ENCODE peak calls at places on chromosomes 7 and 10, in ten cellular contexts. T, I, M, P, H, U, V, C, R and E are unnamed samples.

GRCh38 chr10:95580140-95580539 is 19.0 kb upstream of the SORBS1 start:
- DNase-seq in T (no peak), I (no peak), M (no peak), P (no peak), H (no peak), U (no peak), V (no peak), C (no peak), R (no peak), E (no peak)

GRCh38 chr7:121557034-121557892 is 161.2 kb upstream of the FAM3C start:
- DNase-seq in T (peak; percentile 51), I (no peak), M (no peak), P (peak; percentile 27), H (no peak), U (no peak), V (no peak), C (no peak), R (peak; percentile 42), E (no peak)

GRCh38 chr7:102811942-102812678 is 63.3 kb downstream of the FAM185A start:
- DNase-seq in T (no peak), I (no peak), M (no peak), P (no peak), H (peak; percentile 28), U (no peak), V (no peak), C (no peak), R (no peak), E (no peak)

GRCh38 chr7:103348452-103348851 is 1.0 kb downstream of the PSMC2 start:
- DNase-seq in T (no peak), I (no peak), M (no peak), P (no peak), H (peak; percentile 13), U (no peak), V (no peak), C (no peak), R (peak; percentile 23), E (no peak)

GRCh38 chr10:117133273-117134083 is 4.6 kb downstream of the VAX1 start:
- DNase-seq in T (no peak), I (no peak), M (no peak), P (no peak), H (no peak), U (no peak), V (no peak), C (peak; percentile 50), R (no peak), E (no peak)

GRCh38 chr7:92464515-92464914 is 13.2 kb downstream of the ERVW-1 start:
- DNase-seq in T (peak; percentile 43), I (no peak), M (no peak), P (no peak), H (no peak), U (no peak), V (no peak), C (no peak), R (no peak), E (no peak)

GRCh38 chr10:17348111-17349008 is 106.0 kb downstream of the ST8SIA6 start:
- DNase-seq in T (peak; percentile 95), I (no peak), M (no peak), P (peak; percentile 94), H (peak; percentile 56), U (peak; percentile 83), V (peak; percentile 79), C (no peak), R (peak; percentile 94), E (no peak)

GRCh38 chr7:66815976-66816375 is 75.4 kb downstream of the RABGEF1 start:
- DNase-seq in T (no peak), I (no peak), M (no peak), P (no peak), H (no peak), U (no peak), V (no peak), C (no peak), R (no peak), E (no peak)

GRCh38 chr7:155578016-155578415 is 31.7 kb upstream of the CNPY1 start:
- DNase-seq in T (no peak), I (no peak), M (no peak), P (no peak), H (no peak), U (no peak), V (no peak), C (no peak), R (no peak), E (no peak)

GRCh38 chr7:101696-102376 is 90.5 kb upstream of the FAM20C start:
- DNase-seq in T (peak; percentile 76), I (no peak), M (peak; percentile 79), P (peak; percentile 79), H (peak; percentile 67), U (no peak), V (peak; percentile 79), C (peak; percentile 80), R (peak; percentile 52), E (no peak)

GRCh38 chr10:95260909-95261552 is 29.8 kb downstream of the PDLIM1 start:
- DNase-seq in T (peak; percentile 51), I (no peak), M (peak; percentile 83), P (peak; percentile 84), H (no peak), U (no peak), V (peak; percentile 62), C (peak; percentile 65), R (peak; percentile 77), E (no peak)

GRCh38 chr10:80471715-80472233 is 17.7 kb downstream of the TSPAN14 start:
- DNase-seq in T (peak; percentile 98), I (no peak), M (no peak), P (no peak), H (no peak), U (peak; percentile 56), V (no peak), C (no peak), R (no peak), E (no peak)

GRCh38 chr7:2215851-2216250 is 16.9 kb downstream of the MAD1L1 start:
- DNase-seq in T (no peak), I (no peak), M (no peak), P (no peak), H (no peak), U (no peak), V (no peak), C (no peak), R (no peak), E (no peak)

GRCh38 chr7:2213551-2214215 is 19.1 kb downstream of the MAD1L1 start:
- DNase-seq in T (no peak), I (no peak), M (no peak), P (no peak), H (no peak), U (no peak), V (no peak), C (peak; percentile 19), R (no peak), E (no peak)

GRCh38 chr7:2217206-2217605 is 15.5 kb downstream of the MAD1L1 start:
- DNase-seq in T (no peak), I (no peak), M (no peak), P (no peak), H (no peak), U (no peak), V (no peak), C (no peak), R (no peak), E (no peak)

GRCh38 chr7:2212906-2213305 is 19.8 kb downstream of the MAD1L1 start:
- DNase-seq in T (no peak), I (no peak), M (no peak), P (no peak), H (no peak), U (no peak), V (no peak), C (no peak), R (peak; percentile 23), E (no peak)

GRCh38 chr7:2214636-2215035 is 18.1 kb downstream of the MAD1L1 start:
- DNase-seq in T (no peak), I (no peak), M (no peak), P (no peak), H (no peak), U (no peak), V (no peak), C (no peak), R (peak; percentile 11), E (no peak)
- H3K9ac ChIP-seq in T (no peak overlapping the region), I (no peak overlapping the region), M (no peak overlapping the region), P (no peak overlapping the region), H (no peak overlapping the region), U (no peak overlapping the region), V (no peak overlapping the region), C (no peak overlapping the region), R (no peak overlapping the region), E (no peak overlapping the region)

DNA sequence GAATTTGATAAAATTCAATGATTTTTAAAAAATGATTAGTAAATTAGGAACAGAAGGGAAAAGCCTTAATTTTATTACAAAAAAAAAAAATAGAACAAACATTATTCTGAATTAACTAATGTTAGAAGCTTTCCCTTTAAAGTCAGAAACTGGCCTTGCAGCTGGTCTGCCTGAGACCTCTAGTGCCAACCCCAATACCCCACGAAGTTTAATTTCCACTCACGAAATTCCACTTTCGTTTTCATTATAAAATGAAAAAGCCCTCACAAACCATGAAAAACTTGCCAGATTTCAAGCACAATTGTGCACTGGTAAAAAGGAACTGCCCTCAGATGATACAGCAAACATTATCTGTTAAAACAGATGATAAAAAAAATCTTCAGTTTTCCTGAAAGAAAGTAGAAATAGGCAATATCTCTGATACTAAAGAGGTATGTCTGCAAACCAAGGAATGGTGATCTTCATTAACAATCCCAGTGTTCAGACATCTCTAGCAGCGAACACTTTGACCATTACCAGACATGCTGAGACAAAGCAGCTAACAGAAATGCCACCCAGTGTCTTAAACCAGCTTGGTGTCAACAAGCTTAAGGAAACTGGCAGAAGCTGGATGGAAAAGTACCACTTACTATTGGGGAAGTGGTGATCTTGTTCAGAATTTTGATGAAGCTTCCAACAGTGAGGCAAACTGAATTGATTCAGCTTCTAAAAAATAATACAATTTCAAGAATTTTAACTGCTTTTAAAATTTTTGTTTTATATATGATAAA is 80.2 kb downstream of the PALS2 start:
- DNase-seq in T (peak; percentile 42), I (no peak), M (no peak), P (peak; percentile 17), H (peak; percentile 34), U (no peak), V (no peak), C (no peak), R (peak; percentile 38), E (no peak)
- H3K4me2 ChIP-seq in T (peak overlapping the region; percentile 94), I (no peak overlapping the region), M (no peak overlapping the region), P (peak overlapping the region; percentile 82), H (peak overlapping the region; percentile 58), U (no peak overlapping the region), V (no peak overlapping the region), C (no peak overlapping the region), R (peak overlapping the region; percentile 81), E (no peak overlapping the region)

GRCh38 chr10:70674560-70675495 is 2.5 kb downstream of the ADAMTS14 start:
- DNase-seq in T (no peak), I (no peak), M (no peak), P (no peak), H (no peak), U (no peak), V (no peak), C (no peak), R (no peak), E (no peak)
- H3K4me1 ChIP-seq in T (peaks cover 11% of the 10 kb centered on the region), I (peaks cover 12% of the 10 kb centered on the region), M (peaks cover 60% of the 10 kb centered on the region), P (peaks cover 20% of the 10 kb centered on the region), H (no peaks in the 10 kb centered on the region), U (peaks cover 59% of the 10 kb centered on the region), V (peaks cover 7% of the 10 kb centered on the region), C (no peaks in the 10 kb centered on the region), R (peaks cover 22% of the 10 kb centered on the region), E (no peaks in the 10 kb centered on the region)

DNA sequence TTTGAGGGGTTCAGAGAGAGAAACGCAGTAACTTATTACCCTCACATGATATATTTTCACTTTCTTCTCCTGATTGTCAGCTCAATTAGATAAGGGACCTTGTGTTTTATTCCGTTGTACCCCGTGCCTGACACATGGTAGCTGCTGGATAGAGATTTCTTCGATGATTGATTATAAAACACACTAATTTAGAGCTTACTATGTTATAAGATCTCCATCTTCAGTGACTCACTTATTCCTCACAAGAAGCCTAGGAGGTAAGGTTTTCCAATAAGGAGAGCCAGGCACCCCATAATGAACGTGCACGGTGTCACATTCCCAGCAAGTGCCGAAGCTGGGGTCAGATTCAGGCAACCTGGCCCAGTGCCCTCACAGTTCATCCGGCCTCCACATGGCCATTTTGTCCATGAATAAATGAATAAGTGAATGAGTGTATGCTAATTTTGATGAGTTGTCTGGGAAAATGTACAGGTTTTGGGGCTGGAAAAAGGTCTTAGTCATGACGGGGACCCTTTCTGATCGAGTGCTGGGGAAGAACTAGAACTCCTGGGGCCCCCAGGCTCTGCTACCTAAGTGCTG is 138.1 kb upstream of the CDCA7L start:
- DNase-seq in T (no peak), I (no peak), M (no peak), P (peak; percentile 24), H (no peak), U (no peak), V (no peak), C (no peak), R (peak; percentile 56), E (no peak)
- H3K9ac ChIP-seq in T (peak overlapping the region; percentile 58), I (peak overlapping the region; percentile 53), M (peak overlapping the region; percentile 89), P (peak overlapping the region; percentile 52), H (peak overlapping the region; percentile 39), U (peak overlapping the region; percentile 68), V (peak overlapping the region; percentile 67), C (peak overlapping the region; percentile 76), R (peak overlapping the region; percentile 81), E (no peak overlapping the region)